ENCODE peak calls at places on chromosomes 2 and 18, in eight cellular contexts. U is activated naive CD4-positive, alpha-beta T cell treated with anti-CD3 and anti-CD28 coated beads, Interleukin-2, amount 10 ng/mL, durations not matched to agents 7 days and 5 days; Y is kidney epithelial cell; L is NCI-H1417; H is anterior cingulate cortex; I is Caco-2; S is amygdala; C is stimulated activated CD4-positive, alpha-beta T cell treated with anti-CD3 and anti-CD28 coated beads, Interleukin-15, amount 100 ng/mL, for 24 hours. W is an unnamed sample.

GRCh38 chr2:28356095-28356911 is 36.4 kb upstream of the FOSL2 start:
- DNase-seq in C (peak), H (peak), Y (no peak), S (peak), L (no peak), I (no peak), U (no peak), W (peak)

GRCh38 chr18:70037453-70038061 is 89.9 kb upstream of the CD226 start:
- DNase-seq in L (no peak), Y (no peak), S (no peak), C (no peak), U (no peak), H (no peak), I (no peak), W (no peak)

GRCh38 chr2:195769975-195770374 is 112.9 kb downstream of the SLC39A10 start:
- DNase-seq in S (no peak), Y (no peak), C (no peak), I (no peak), L (no peak), H (no peak), U (no peak), W (no peak)

GRCh38 chr2:134625311-134625710 is 93.5 kb downstream of the TMEM163 start:
- DNase-seq in Y (no peak), I (no peak), S (no peak), H (no peak), C (no peak), L (no peak), U (no peak), W (no peak)

GRCh38 chr2:8528863-8529262 is 153.0 kb upstream of the ID2 start:
- DNase-seq in L (no peak), U (no peak), S (no peak), C (no peak), H (no peak), I (no peak), Y (no peak), W (no peak)

GRCh38 chr2:240179186-240179815 is 38.8 kb upstream of the OTOS start:
- DNase-seq in L (no peak), S (no peak), C (no peak), H (no peak), U (no peak), I (no peak), Y (no peak), W (no peak)

GRCh38 chr2:167404896-167405295 is 516.6 kb downstream of the XIRP2 start:
- DNase-seq in H (no peak), Y (no peak), I (no peak), C (no peak), U (no peak), S (no peak), L (no peak), W (no peak)

GRCh38 chr2:122236152-122236892 is 480.9 kb downstream of the TSN start:
- DNase-seq in S (no peak), Y (peak), I (no peak), L (no peak), U (no peak), C (no peak), H (no peak), W (peak)

GRCh38 chr2:235649418-235649817 is 155.6 kb downstream of the AGAP1 start:
- DNase-seq in S (no peak), U (no peak), C (no peak), H (no peak), Y (no peak), L (no peak), I (no peak), W (no peak)

GRCh38 chr2:134774786-134775641 is 56.2 kb upstream of the TMEM163 start:
- DNase-seq in U (no peak), L (no peak), I (no peak), H (no peak), Y (no peak), S (no peak), C (no peak), W (no peak)

GRCh38 chr2:38386377-38386776 is 9.3 kb upstream of the ATL2 start:
- DNase-seq in Y (no peak), H (no peak), L (no peak), C (no peak), I (no peak), U (no peak), S (no peak), W (no peak)

GRCh38 chr18:62384610-62385097 is 59.5 kb downstream of the TNFRSF11A start:
- DNase-seq in Y (no peak), I (no peak), S (no peak), H (no peak), U (no peak), C (no peak), L (no peak), W (no peak)

GRCh38 chr18:74508821-74509225 is 12.7 kb downstream of the CNDP2 start:
- DNase-seq in H (no peak), U (peak), L (no peak), C (no peak), S (no peak), I (peak), Y (no peak), W (no peak)

GRCh38 chr2:29688429-29688828 is 233.0 kb downstream of the ALK start:
- DNase-seq in U (no peak), S (no peak), L (no peak), Y (no peak), H (no peak), C (no peak), I (no peak), W (no peak)

GRCh38 chr2:42010743-42011298 is 37.0 kb upstream of the PKDCC start:
- DNase-seq in L (no peak), Y (peak), I (no peak), U (no peak), H (no peak), C (no peak), S (no peak), W (peak)

GRCh38 chr2:109459485-109459884 is 154.3 kb downstream of the SEPTIN10 start:
- DNase-seq in C (no peak), L (no peak), Y (no peak), H (no peak), I (no peak), S (no peak), U (no peak), W (no peak)

GRCh38 chr18:11902522-11903292 is 5.4 kb downstream of the MPPE1 start:
- DNase-seq in I (no peak), Y (no peak), L (no peak), C (no peak), S (no peak), H (no peak), U (no peak), W (no peak)

GRCh38 chr2:29015701-29016470 is 34.8 kb downstream of the TOGARAM2 start:
- DNase-seq in L (peak), I (no peak), H (no peak), S (no peak), C (no peak), Y (no peak), U (no peak), W (no peak)

GRCh38 chr2:30336978-30337841 is 105.9 kb downstream of the LBH start:
- DNase-seq in L (no peak), C (peak), Y (no peak), H (no peak), S (no peak), I (no peak), U (peak), W (no peak)

GRCh38 chr18:76892832-76893231 is 70.5 kb downstream of the ZNF236 start:
- DNase-seq in C (no peak), H (no peak), I (no peak), L (no peak), Y (no peak), U (no peak), S (no peak), W (no peak)

W was measured in GOT3.